ENCODE peak calls at places on chromosomes 16 and 17, in four cellular contexts. U is PC-3, R is foreskin keratinocyte, P is esophagus squamous epithelium. N is an unnamed sample.

GRCh38 chr17:57809879-57810278 is 40.0 kb downstream of the MRPS23 start:
- DNase-seq in R (no peak), P (no peak), U (no peak), N (peak; percentile 19)

GRCh38 chr17:81489012-81489968 is 23.3 kb downstream of the ACTG1 start:
- DNase-seq in R (no peak), P (no peak), U (no peak), N (no peak)

GRCh38 chr17:45305532-45306087 is 11.2 kb downstream of the MAP3K14 start:
- DNase-seq in P (no peak), U (no peak), R (no peak), N (no peak)

GRCh38 chr16:26987631-26988030 is 79.1 kb upstream of the C16orf82 start:
- DNase-seq in P (no peak), R (no peak), U (no peak), N (no peak)

GRCh38 chr17:6096201-6097004 is 26.2 kb downstream of the WSCD1 start:
- DNase-seq in P (no peak), R (no peak), U (no peak), N (no peak)

GRCh38 chr17:42133461-42134041 is 10.9 kb downstream of the HSPB9 start:
- DNase-seq in U (no peak), R (no peak), P (no peak), N (no peak)

GRCh38 chr17:61587807-61588660 is 3.0 kb downstream of the NACA2 start:
- DNase-seq in U (no peak), R (no peak), P (no peak), N (no peak)

GRCh38 chr16:52552643-52553042 is 5.7 kb upstream of the TOX3 start:
- DNase-seq in R (peak; percentile 77), U (peak; percentile 23), P (no peak), N (peak; percentile 50)

GRCh38 chr16:28163699-28164584 is 47.8 kb downstream of the XPO6 start:
- DNase-seq in P (no peak), U (no peak), R (no peak), N (no peak)

GRCh38 chr16:87581867-87582220 is 20.5 kb upstream of the JPH3 start:
- DNase-seq in R (peak; percentile 40), U (peak; percentile 89), P (peak; percentile 7), N (peak; percentile 64)

GRCh38 chr16:57693539-57693938 is 1.1 kb upstream of the DRC7 start:
- DNase-seq in R (no peak), U (no peak), P (no peak), N (no peak)

GRCh38 chr17:82458885-82459424 is 414 bp downstream of the NARF start:
- DNase-seq in R (no peak), P (no peak), U (peak; percentile 6), N (peak; percentile 56)

GRCh38 chr17:79541038-79541437 is 69.8 kb downstream of the RBFOX3 start:
- DNase-seq in R (no peak), P (no peak), U (no peak), N (no peak)

GRCh38 chr16:24088767-24089166 is 167.4 kb upstream of the CACNG3 start:
- DNase-seq in U (no peak), R (peak; percentile 1), P (no peak), N (no peak)
- H3K4me1 ChIP-seq in U (no peaks in the 10 kb centered on the region), R (no peaks in the 10 kb centered on the region), P (no peaks in the 10 kb centered on the region), N (no peaks in the 10 kb centered on the region)

GRCh38 chr17:49976828-49977202 is 7.8 kb downstream of the DLX4 start:
- DNase-seq in U (no peak), P (no peak), R (no peak), N (no peak)
- H3K27me3 ChIP-seq in U (peaks cover 43% of the 10 kb centered on the region), P (peaks cover 16% of the 10 kb centered on the region), R (peaks cover 36% of the 10 kb centered on the region), N (peaks cover 11% of the 10 kb centered on the region)

DNA sequence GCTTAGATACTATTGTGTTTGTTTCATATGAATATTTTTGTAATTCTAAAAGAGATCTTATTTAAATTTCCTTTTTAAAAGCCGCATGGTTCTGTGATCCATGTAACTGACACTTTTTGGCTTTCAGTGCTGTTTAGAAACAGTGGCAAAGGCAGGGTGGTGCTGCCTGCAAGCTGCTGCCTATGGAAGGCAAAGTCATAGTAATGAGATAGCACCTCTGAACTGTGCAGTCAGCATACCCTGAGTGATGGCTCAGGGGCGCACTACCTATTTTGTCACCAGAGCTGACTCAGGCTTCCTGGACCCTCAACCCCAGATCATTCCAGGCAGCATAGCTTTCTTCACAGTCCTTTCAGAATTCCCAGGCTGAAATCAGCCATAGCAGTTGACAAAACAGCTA is 193.4 kb downstream of the MRTFB start:
- DNase-seq in U (no peak), P (no peak), R (no peak), N (no peak)
- H3K4me1 ChIP-seq in U (no peaks in the 10 kb centered on the region), P (no peaks in the 10 kb centered on the region), R (no peaks in the 10 kb centered on the region), N (no peaks in the 10 kb centered on the region)

DNA sequence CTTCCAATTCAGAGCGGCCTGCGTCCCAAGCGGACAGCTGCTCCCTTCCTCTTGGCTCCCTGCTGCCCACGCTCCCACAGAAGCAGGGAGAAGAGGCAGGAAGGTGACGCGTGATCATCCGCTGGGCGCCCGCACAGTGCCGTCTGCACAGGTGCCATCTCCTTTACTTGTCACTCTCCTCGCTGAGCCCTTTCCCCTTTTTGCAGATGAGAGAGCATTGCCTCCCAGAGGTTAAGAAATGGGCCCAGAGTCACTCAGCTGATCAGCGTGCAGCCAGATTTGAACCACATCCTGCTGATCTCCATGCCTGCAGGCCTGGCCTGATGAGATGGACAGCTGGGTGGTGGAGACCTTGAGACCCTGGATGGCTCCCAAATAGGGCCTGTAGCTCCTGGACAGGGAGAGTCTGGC is 299.8 kb downstream of the SEC14L1 start:
- DNase-seq in P (no peak), R (no peak), U (no peak), N (peak; percentile 96)
- H3K27me3 ChIP-seq in P (no peaks in the 10 kb centered on the region), R (no peaks in the 10 kb centered on the region), U (no peaks in the 10 kb centered on the region), N (no peaks in the 10 kb centered on the region)

GRCh38 chr17:76139261-76139752 is 1.7 kb downstream of the FOXJ1 start:
- DNase-seq in P (no peak), U (no peak), R (no peak), N (no peak)
- H3K4me1 ChIP-seq in P (peaks cover 17% of the 10 kb centered on the region), U (peaks cover 17% of the 10 kb centered on the region), R (no peaks in the 10 kb centered on the region), N (peaks cover 45% of the 10 kb centered on the region)

GRCh38 chr16:998615-999014 is 17.0 kb downstream of the SOX8 start:
- DNase-seq in P (no peak), R (no peak), U (no peak), N (no peak)
- H3K27me3 ChIP-seq in P (no peaks in the 10 kb centered on the region), R (peaks cover 28% of the 10 kb centered on the region), U (no peaks in the 10 kb centered on the region), N (no peaks in the 10 kb centered on the region)